ENCODE peak calls at places on chromosome 2, in ten cellular contexts. J is uterus, A is cardiac fibroblast, K is AG10803, U is AG04449, G is astrocyte of the spinal cord, H is fibroblast of lung, F is PC-9, P is stomach, V is adrenal gland. I is an unnamed sample.

GRCh38 chr2:237702439-237703397 is 75.3 kb downstream of the LRRFIP1 start:
- DNase-seq in J (peak), A (peak), K (peak), U (no peak), G (peak), H (peak), F (no peak), P (peak), V (peak), I (no peak)

GRCh38 chr2:45964226-45964841 is 312.9 kb downstream of the PRKCE start:
- DNase-seq in J (peak), A (peak), K (peak), U (peak), G (peak), H (peak), F (peak), P (peak), V (peak), I (peak)

GRCh38 chr2:142585785-142586184 is 291.7 kb upstream of the KYNU start:
- DNase-seq in J (no peak), A (no peak), K (no peak), U (no peak), G (no peak), H (no peak), F (no peak), P (no peak), V (no peak), I (no peak)

GRCh38 chr2:160465406-160465805 is 28.2 kb downstream of the RBMS1 start:
- DNase-seq in J (no peak), A (peak), K (no peak), U (no peak), G (no peak), H (no peak), F (no peak), P (no peak), V (no peak), I (no peak)

GRCh38 chr2:216560695-216561370 is 62.2 kb downstream of the RPL37A start:
- DNase-seq in J (peak), A (peak), K (peak), U (no peak), G (peak), H (peak), F (no peak), P (no peak), V (peak), I (no peak)

GRCh38 chr2:200274116-200275075 is 32.1 kb upstream of the SPATS2L start:
- DNase-seq in J (no peak), A (no peak), K (peak), U (no peak), G (no peak), H (peak), F (no peak), P (no peak), V (no peak), I (no peak)

GRCh38 chr2:48398285-48399135 is 131.4 kb upstream of the STON1 start:
- DNase-seq in J (no peak), A (peak), K (no peak), U (no peak), G (no peak), H (peak), F (no peak), P (no peak), V (no peak), I (no peak)

GRCh38 chr2:63667132-63667531 is 78.4 kb downstream of the MDH1 start:
- DNase-seq in J (no peak), A (no peak), K (peak), U (no peak), G (no peak), H (peak), F (no peak), P (no peak), V (no peak), I (no peak)

GRCh38 chr2:4549811-4550210 is 846.4 kb downstream of the DCDC2C start:
- DNase-seq in J (no peak), A (no peak), K (no peak), U (no peak), G (no peak), H (no peak), F (no peak), P (no peak), V (no peak), I (no peak)

GRCh38 chr2:52659536-52659935 is 1108.1 kb upstream of the CHAC2 start:
- DNase-seq in J (no peak), A (peak), K (no peak), U (peak), G (peak), H (peak), F (no peak), P (no peak), V (no peak), I (no peak)

GRCh38 chr2:207143474-207144190 is 22.1 kb downstream of the KLF7 start:
- DNase-seq in J (peak), A (peak), K (peak), U (no peak), G (peak), H (peak), F (no peak), P (peak), V (peak), I (no peak)

GRCh38 chr2:120291464-120292311 is 39.0 kb downstream of the RALB start:
- DNase-seq in J (no peak), A (peak), K (peak), U (no peak), G (no peak), H (peak), F (peak), P (no peak), V (no peak), I (no peak)
- H3K4me3 ChIP-seq in J (no peak), A (no peak), K (no peak), U (no peak), G (no peak), H (no peak), F (peak), P (no peak), V (no peak), I (no peak)

GRCh38 chr2:14752294-14752693 is 119.8 kb downstream of the LRATD1 start:
- DNase-seq in J (no peak), A (no peak), K (no peak), U (no peak), G (no peak), H (no peak), F (no peak), P (no peak), V (peak), I (no peak)
- TF ChIP-seq CTCF in J (no peak), A (no peak), K (no peak), U (no peak), G (no peak), H (no peak), F (no peak), P (no peak), V (no peak), I (no peak)

DNA sequence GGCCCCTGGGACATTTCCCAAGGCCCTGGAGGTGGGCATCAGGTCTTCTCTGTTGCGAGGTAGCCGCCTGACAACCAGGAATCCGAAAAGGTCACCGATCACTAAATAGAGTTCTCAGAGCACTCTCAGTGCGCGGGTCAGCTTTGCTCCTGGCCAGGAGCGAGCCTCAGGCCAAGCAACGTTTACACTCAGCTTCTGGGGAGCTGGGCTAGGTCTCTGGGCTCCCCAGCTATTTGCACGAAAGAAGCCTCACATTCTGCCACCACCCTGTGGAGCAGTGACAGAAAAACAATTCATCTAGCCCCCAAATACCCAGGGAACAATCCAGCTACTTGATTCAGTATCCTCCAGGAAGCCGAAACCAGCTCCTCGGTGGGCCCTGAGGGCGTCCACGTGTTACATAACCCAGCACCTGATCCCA is 3.3 kb downstream of the SH3BP4 start:
- DNase-seq in J (no peak), A (no peak), K (no peak), U (no peak), G (no peak), H (no peak), F (no peak), P (no peak), V (no peak), I (no peak)
- H3K4me3 ChIP-seq in J (no peak), A (no peak), K (peak), U (peak), G (peak), H (peak), F (peak), P (no peak), V (no peak), I (peak)

DNA sequence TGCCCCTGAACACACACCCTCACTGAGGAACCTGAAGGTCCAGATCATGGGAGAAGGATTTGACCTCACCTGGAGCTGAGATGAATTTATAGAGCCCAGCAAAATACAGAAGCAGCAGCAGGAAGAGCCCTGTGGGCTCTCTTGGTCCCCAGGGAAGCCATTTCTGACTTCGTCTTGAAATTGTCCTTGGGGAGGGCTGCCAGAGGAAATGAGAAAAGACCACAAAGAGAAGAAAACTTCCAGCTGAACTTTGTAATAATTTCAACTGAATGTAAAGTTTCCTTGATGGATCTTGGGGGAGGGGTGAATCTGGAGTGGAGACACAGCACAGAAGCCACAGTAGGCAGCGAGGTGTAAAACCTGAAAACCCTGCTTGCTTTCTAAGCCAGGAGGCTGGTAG is 500.9 kb upstream of the NXPH2 start:
- DNase-seq in J (no peak), A (no peak), K (no peak), U (no peak), G (no peak), H (no peak), F (no peak), P (no peak), V (no peak), I (no peak)
- TF ChIP-seq CTCF in J (no peak), A (no peak), K (no peak), U (no peak), G (no peak), H (no peak), F (no peak), P (no peak), V (no peak), I (no peak)

DNA sequence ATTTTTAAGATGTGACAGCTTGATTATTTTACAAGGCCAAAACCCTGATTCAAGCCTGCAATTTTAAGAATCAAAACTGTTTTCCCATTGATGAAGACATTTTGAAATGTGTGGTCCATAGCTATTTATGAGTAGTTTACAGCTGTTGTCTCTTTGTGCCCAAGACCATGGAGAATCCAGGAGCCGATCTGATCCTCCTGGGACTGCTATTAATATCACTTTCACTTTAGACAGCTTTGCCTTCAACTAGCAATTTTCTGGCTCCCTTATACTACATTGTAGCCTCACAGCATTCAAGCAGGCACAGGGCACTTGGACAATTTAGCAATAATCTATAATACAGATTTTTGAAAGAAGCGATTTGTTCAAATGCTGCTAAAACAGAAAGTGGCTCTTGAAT is 172.9 kb downstream of the SLC8A1 start:
- DNase-seq in J (no peak), A (peak), K (peak), U (no peak), G (peak), H (no peak), F (no peak), P (no peak), V (no peak), I (no peak)
- H3K4me3 ChIP-seq in J (peak), A (no peak), K (peak), U (no peak), G (no peak), H (peak), F (no peak), P (no peak), V (no peak), I (no peak)

GRCh38 chr2:232658217-232658785 is 24.9 kb downstream of the EFHD1 start:
- DNase-seq in J (no peak), A (no peak), K (peak), U (no peak), G (no peak), H (no peak), F (no peak), P (no peak), V (no peak), I (no peak)
- TF ChIP-seq CTCF in J (no peak), A (no peak), K (no peak), U (no peak), G (no peak), H (no peak), F (no peak), P (no peak), V (no peak), I (peak)

GRCh38 chr2:181165199-181165868 is 184.9 kb downstream of the UBE2E3 start:
- DNase-seq in J (no peak), A (no peak), K (no peak), U (no peak), G (no peak), H (no peak), F (no peak), P (no peak), V (no peak), I (no peak)

GRCh38 chr2:181158453-181158852 is 178.0 kb downstream of the UBE2E3 start:
- DNase-seq in J (no peak), A (no peak), K (peak), U (no peak), G (no peak), H (no peak), F (no peak), P (no peak), V (no peak), I (no peak)

GRCh38 chr2:181163139-181163538 is 182.7 kb downstream of the UBE2E3 start:
- DNase-seq in J (no peak), A (no peak), K (no peak), U (no peak), G (no peak), H (no peak), F (no peak), P (no peak), V (no peak), I (no peak)

GRCh38 chr2:181164699-181165098 is 184.3 kb downstream of the UBE2E3 start:
- DNase-seq in J (no peak), A (no peak), K (no peak), U (no peak), G (no peak), H (no peak), F (no peak), P (no peak), V (no peak), I (no peak)

GRCh38 chr2:181161615-181162014 is 181.2 kb downstream of the UBE2E3 start:
- DNase-seq in J (no peak), A (no peak), K (no peak), U (no peak), G (no peak), H (no peak), F (peak), P (no peak), V (no peak), I (no peak)
- H3K4me3 ChIP-seq in J (no peak), A (no peak), K (no peak), U (no peak), G (no peak), H (no peak), F (no peak), P (no peak), V (no peak), I (no peak)

GRCh38 chr2:182915369-182916326 is 49.2 kb upstream of the FRZB start:
- DNase-seq in J (no peak), A (peak), K (peak), U (peak), G (peak), H (peak), F (peak), P (no peak), V (peak), I (peak)
- TF ChIP-seq CTCF in J (no peak), A (no peak), K (no peak), U (no peak), G (no peak), H (no peak), F (no peak), P (no peak), V (peak), I (no peak)

GRCh38 chr2:223909048-223909741 is 35.9 kb downstream of the WDFY1 start:
- DNase-seq in J (no peak), A (no peak), K (no peak), U (no peak), G (no peak), H (no peak), F (no peak), P (no peak), V (no peak), I (no peak)
- H3K4me3 ChIP-seq in J (no peak), A (no peak), K (no peak), U (no peak), G (no peak), H (no peak), F (no peak), P (no peak), V (no peak), I (no peak)

GRCh38 chr2:64932327-64933216 is 56.6 kb upstream of the SLC1A4 start:
- DNase-seq in J (no peak), A (no peak), K (no peak), U (no peak), G (no peak), H (no peak), F (no peak), P (no peak), V (no peak), I (no peak)

GRCh38 chr2:64936809-64937208 is 52.4 kb upstream of the SLC1A4 start:
- DNase-seq in J (no peak), A (no peak), K (no peak), U (no peak), G (no peak), H (no peak), F (no peak), P (no peak), V (no peak), I (no peak)

GRCh38 chr2:64931536-64932326 is 57.5 kb upstream of the SLC1A4 start:
- DNase-seq in J (no peak), A (no peak), K (no peak), U (no peak), G (no peak), H (no peak), F (no peak), P (no peak), V (no peak), I (no peak)

GRCh38 chr2:64937341-64938230 is 51.6 kb upstream of the SLC1A4 start:
- DNase-seq in J (no peak), A (no peak), K (no peak), U (no peak), G (no peak), H (no peak), F (no peak), P (no peak), V (peak), I (no peak)

GRCh38 chr2:64934530-64934929 is 54.7 kb upstream of the SLC1A4 start:
- DNase-seq in J (no peak), A (no peak), K (no peak), U (no peak), G (no peak), H (no peak), F (no peak), P (no peak), V (no peak), I (no peak)
- TF ChIP-seq CTCF in J (no peak), A (no peak), K (no peak), U (no peak), G (no peak), H (no peak), F (no peak), P (no peak), V (no peak), I (no peak)